ENCODE peak calls at places on chromosomes 7 and 10, in four cellular contexts. T is lower lobe of right lung, M is upper lobe of left lung, H is psoas muscle. Q is an unnamed sample.

GRCh38 chr7:139771001-139771956 is 6.5 kb downstream of the HIPK2 start:
- DNase-seq in T (no peak), M (peak; percentile 44), H (no peak), Q (no peak)

GRCh38 chr7:134742688-134743350 is 36.6 kb upstream of the CALD1 start:
- DNase-seq in T (no peak), M (no peak), H (no peak), Q (peak; percentile 30)

GRCh38 chr7:114087674-114088539 is 169.1 kb upstream of the PPP1R3A start:
- DNase-seq in T (no peak), M (peak; percentile 39), H (peak; percentile 55), Q (peak; percentile 46)

GRCh38 chr10:24209946-24210491 is 1.1 kb downstream of the KIAA1217 start:
- DNase-seq in T (no peak), M (no peak), H (no peak), Q (no peak)

GRCh38 chr7:135407884-135408283 is 102.0 kb downstream of the CNOT4 start:
- DNase-seq in T (no peak), M (no peak), H (no peak), Q (no peak)

GRCh38 chr7:86970986-86971385 is 88.5 kb downstream of the ELAPOR2 start:
- DNase-seq in T (no peak), M (no peak), H (no peak), Q (no peak)

GRCh38 chr10:108060246-108060645 is 895.7 kb upstream of the SORCS1 start:
- DNase-seq in T (no peak), M (no peak), H (no peak), Q (no peak)

GRCh38 chr7:151432658-151433521 is 7.1 kb downstream of the CRYGN start:
- DNase-seq in T (no peak), M (no peak), H (no peak), Q (no peak)

GRCh38 chr7:128735433-128735832 is 3.7 kb upstream of the CALU start:
- DNase-seq in T (peak; percentile 47), M (no peak), H (no peak), Q (no peak)

GRCh38 chr10:46558411-46559185 is 2.1 kb upstream of the GPRIN2 start:
- DNase-seq in T (peak; percentile 51), M (peak; percentile 32), H (peak; percentile 51), Q (peak; percentile 23)

GRCh38 chr10:100470367-100470766 is 7.6 kb downstream of the WNT8B start:
- DNase-seq in T (no peak), M (no peak), H (no peak), Q (no peak)

GRCh38 chr10:122459586-122460273 is 1.6 kb upstream of the HTRA1 start:
- DNase-seq in T (no peak), M (no peak), H (no peak), Q (no peak)

DNA sequence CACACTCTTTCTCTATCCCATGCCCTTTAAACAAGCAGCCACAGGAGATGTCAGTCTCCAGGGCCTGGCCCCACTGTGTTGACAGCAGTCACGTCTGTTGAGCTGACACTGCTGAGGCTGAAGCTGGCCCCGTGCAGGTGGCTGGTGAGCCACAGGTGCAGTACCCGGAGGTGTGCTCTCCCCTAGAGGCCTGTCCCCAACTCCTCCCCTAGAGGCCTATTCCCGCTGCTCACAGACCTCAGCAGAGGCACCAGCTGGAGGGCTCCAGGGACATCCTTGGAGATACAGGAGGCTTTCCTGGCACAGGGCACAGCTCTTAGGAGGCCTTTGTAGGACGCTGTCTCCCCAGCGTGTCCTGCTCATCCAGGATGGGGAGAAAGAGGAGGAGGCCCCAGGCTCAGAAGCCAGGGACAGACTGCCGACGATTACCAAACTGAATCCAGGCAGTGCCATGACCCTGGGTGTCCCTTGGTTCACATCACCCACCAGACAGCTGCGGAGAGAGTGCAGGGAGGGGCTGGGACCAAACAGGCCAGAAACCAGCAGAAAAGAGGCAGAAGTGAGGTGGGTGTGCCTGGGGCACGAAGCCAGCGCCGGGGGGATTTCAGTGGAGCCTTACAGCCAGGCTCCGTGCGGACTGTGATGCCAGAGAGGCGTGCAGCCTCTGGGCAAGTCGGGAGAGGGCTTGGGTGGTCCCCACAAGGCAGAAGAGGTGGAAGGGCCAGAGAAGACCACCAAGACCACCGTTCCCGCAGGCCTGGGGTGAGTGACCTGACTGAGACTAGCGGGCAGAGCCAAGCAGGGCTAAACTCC is 18.5 kb upstream of the TTYH3 start:
- DNase-seq in T (no peak), M (no peak), H (no peak), Q (no peak)
- TF ChIP-seq CTCF in T (no peak), M (no peak), H (no peak), Q (no peak)

GRCh38 chr7:20197837-20198236 is 19.3 kb downstream of the MACC1 start:
- DNase-seq in T (no peak), M (no peak), H (no peak), Q (no peak)
- H3K4me1 ChIP-seq in T (peaks cover 25% of the 10 kb centered on the region), M (no peaks in the 10 kb centered on the region), H (no peaks in the 10 kb centered on the region), Q (peaks cover 12% of the 10 kb centered on the region)

DNA sequence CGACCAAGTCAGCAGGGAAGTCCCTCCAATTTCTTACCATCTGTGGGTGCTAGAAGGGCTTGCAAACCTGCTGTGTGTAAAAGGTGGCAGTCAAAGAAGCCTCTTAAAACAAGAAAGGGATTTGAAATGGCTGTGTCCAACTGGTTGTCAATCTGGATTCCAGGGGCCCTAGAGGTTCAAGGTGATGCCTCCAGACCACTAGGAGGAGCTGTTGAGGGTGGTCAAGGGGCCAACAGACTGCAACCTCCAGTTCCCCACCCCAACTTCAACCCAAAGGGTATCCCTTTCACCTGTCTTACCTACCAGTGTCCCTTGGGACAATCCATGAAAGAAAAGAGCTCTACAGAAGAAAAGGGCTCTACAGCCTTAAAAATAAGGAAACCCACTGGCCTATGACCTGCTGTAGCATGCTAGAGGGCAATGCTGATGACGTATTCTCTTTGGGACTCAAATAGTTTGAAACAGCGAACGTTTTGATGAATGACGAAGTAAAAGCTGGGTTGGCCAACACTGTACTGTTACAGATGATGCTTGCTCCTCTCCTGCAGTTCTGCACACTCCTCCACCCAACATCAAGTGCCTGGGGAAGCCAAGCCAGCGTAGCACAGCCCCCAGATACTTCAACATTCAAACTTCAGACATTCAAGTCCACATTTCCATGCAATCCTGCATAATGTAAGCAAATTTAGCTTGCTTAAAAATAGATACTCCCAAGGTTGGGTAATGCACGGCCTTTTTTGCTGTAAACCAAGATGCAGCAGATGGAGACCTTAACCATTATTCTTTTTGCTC is 46.0 kb upstream of the WDR11 start:
- DNase-seq in T (no peak), M (no peak), H (no peak), Q (no peak)
- TF ChIP-seq CTCF in T (no peak), M (no peak), H (no peak), Q (no peak)

GRCh38 chr7:17056491-17057142 is 174.8 kb upstream of the AGR3 start:
- DNase-seq in T (no peak), M (no peak), H (no peak), Q (no peak)
- H3K4me1 ChIP-seq in T (peaks cover under 1% of the 10 kb centered on the region), M (no peaks in the 10 kb centered on the region), H (no peaks in the 10 kb centered on the region), Q (no peaks in the 10 kb centered on the region)

DNA sequence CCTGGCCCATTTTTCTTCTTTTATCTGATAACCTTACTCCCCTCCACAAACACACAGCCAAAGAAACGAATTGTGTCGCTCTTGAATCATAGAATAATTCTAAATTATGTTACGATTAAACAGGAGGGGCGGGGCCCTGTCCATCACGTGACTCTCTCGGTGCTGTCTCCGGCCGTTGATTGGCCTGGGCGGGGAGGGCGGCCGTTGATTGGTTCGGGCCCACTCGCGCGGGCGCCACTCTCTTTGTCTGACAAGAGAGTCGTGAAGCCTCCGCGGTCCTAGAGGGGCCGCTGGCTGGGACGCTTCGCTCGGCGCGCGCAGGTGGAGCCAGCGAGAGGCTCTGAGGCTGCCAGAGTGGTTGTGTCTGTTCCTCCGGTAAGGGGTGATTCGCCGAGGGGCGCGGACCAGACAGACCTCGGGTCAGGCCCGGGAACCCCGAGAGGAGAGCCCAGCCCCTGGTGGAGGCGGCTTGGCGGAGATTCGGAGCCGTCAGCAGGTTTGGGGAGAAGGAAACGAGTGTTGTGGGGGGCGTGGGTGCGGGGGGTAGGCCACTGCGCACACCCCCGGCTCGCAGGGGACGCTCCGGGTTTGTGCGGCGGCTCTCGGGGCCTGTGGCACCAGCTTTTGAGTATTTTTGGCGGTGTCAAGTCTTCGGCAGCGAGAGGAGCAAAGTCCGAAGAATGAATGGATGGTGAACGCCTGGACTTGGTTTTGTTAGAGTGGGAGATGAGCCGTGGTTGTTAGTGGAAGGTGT is at the start of gene ZNF789:
- DNase-seq in T (peak; percentile 99), M (peak; percentile 99), H (peak; percentile 99), Q (peak; percentile 99)
- TF ChIP-seq CTCF in T (no peak), M (no peak), H (no peak), Q (no peak)

DNA sequence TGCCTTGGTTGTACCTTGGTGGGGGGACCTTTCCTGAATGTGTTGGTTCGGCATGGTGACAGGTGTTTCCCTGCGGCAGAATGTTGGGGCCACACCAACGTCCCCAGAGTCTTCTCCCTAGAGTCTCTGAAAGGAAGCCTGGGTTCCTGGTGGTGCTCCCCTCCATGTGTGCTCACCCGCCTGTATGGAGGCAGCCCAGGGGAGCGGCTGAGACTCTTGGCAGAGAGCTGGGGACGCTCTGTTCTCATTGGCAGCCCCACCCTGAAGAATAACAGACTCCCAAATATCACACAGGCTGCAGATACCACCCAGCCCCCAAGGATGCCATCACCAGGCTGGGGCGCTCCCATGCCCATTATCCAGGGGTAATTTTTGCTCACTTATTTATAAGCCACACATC is 34.8 kb downstream of the CHST12 start:
- DNase-seq in T (no peak), M (no peak), H (no peak), Q (peak; percentile 27)
- H3K4me1 ChIP-seq in T (peaks cover 52% of the 10 kb centered on the region), M (peaks cover 52% of the 10 kb centered on the region), H (no peaks in the 10 kb centered on the region), Q (peaks cover 8% of the 10 kb centered on the region)

GRCh38 chr7:44065431-44066110 is at the start of gene PGAM2:
- DNase-seq in T (peak; percentile 50), M (peak; percentile 19), H (peak; percentile 96), Q (no peak)
- TF ChIP-seq CTCF in T (no peak), M (no peak), H (no peak), Q (no peak)

Q was measured in mucosa of descending colon.